ENCODE peak calls at places on chromosomes 3 and 15, in seven cellular contexts. I is cardiac fibroblast; A is stimulated activated CD4-positive, alpha-beta T cell treated with anti-CD3 and anti-CD28 coated beads, Interleukin-4, amount 100 ng/mL, for 24 hours; R is T-helper 1 cell; O is transverse colon; Z is activated CD4-positive, alpha-beta T cell treated with anti-CD3 and anti-CD28 coated beads, Interleukin-2, amount 10 ng/mL, durations not matched to agents 7 days and 5 days; F is activated CD8-positive, alpha-beta memory T cell treated with anti-CD3 and anti-CD28 coated beads for 1 hour. C is an unnamed sample.

GRCh38 chr3:14546041-14546440 is 5.9 kb upstream of the GRIP2 start:
- DNase-seq in F (no peak), R (no peak), Z (no peak), A (no peak), I (no peak), O (no peak), C (no peak)

GRCh38 chr3:71514621-71515020 is 68.9 kb downstream of the FOXP1 start:
- DNase-seq in O (no peak), Z (no peak), A (no peak), R (no peak), F (no peak), I (no peak), C (no peak)

GRCh38 chr15:71105444-71105843 is 9.8 kb upstream of the THSD4 start:
- DNase-seq in O (no peak), R (no peak), F (no peak), Z (no peak), A (no peak), I (no peak), C (no peak)

GRCh38 chr3:172624999-172625398 is 85.9 kb downstream of the NCEH1 start:
- DNase-seq in I (no peak), Z (no peak), A (no peak), R (no peak), F (no peak), O (no peak), C (no peak)

GRCh38 chr3:72977463-72977862 is 19.1 kb upstream of the PPP4R2 start:
- DNase-seq in F (no peak), I (no peak), A (peak), R (no peak), O (no peak), Z (no peak), C (no peak)

GRCh38 chr3:44995142-44995770 is 19.2 kb downstream of the EXOSC7 start:
- DNase-seq in F (no peak), R (no peak), Z (no peak), I (peak), A (no peak), O (no peak), C (no peak)

GRCh38 chr3:14630404-14631100 is 21.0 kb upstream of the CCDC174 start:
- DNase-seq in A (no peak), I (no peak), R (no peak), O (no peak), F (no peak), Z (no peak), C (no peak)

GRCh38 chr3:140081836-140082331 is 146.9 kb downstream of the CLSTN2 start:
- DNase-seq in F (no peak), I (no peak), A (no peak), O (no peak), Z (no peak), R (no peak), C (no peak)

GRCh38 chr15:76565366-76565765 is 228.8 kb downstream of the ISL2 start:
- DNase-seq in Z (no peak), F (no peak), R (no peak), A (no peak), I (no peak), O (no peak), C (no peak)

GRCh38 chr3:150376001-150376848 is 31.9 kb upstream of the TSC22D2 start:
- DNase-seq in Z (no peak), A (no peak), I (peak), O (no peak), R (no peak), F (no peak), C (no peak)

GRCh38 chr15:56325186-56325585 is 40.0 kb upstream of the TEX9 start:
- DNase-seq in R (no peak), O (no peak), I (peak), F (no peak), A (no peak), Z (no peak), C (no peak)

GRCh38 chr3:169552533-169552932 is 111.0 kb downstream of the MECOM start:
- DNase-seq in R (no peak), O (no peak), Z (no peak), A (no peak), F (no peak), I (peak), C (no peak)

GRCh38 chr15:40790723-40791122 is 16.2 kb upstream of the ZFYVE19 start:
- DNase-seq in R (no peak), O (no peak), Z (no peak), F (no peak), I (peak), A (no peak), C (no peak)

GRCh38 chr3:119145500-119146167 is at the start of gene TEX55:
- DNase-seq in Z (peak), R (no peak), I (peak), O (peak), A (peak), F (no peak), C (peak)

GRCh38 chr3:190825389-190826016 is 37.0 kb downstream of the GMNC start:
- DNase-seq in R (no peak), I (no peak), Z (no peak), O (no peak), A (no peak), F (no peak), C (no peak)

GRCh38 chr3:13549513-13550256 is 760 bp downstream of the FBLN2 start:
- DNase-seq in O (no peak), F (no peak), Z (no peak), A (no peak), R (no peak), I (no peak), C (no peak)

GRCh38 chr15:76994001-76994400 is 925 bp upstream of the PSTPIP1 start:
- DNase-seq in R (peak), O (peak), I (no peak), A (peak), Z (peak), F (no peak), C (no peak)

GRCh38 chr15:83850015-83850414 is 196.1 kb downstream of the ADAMTSL3 start:
- DNase-seq in O (no peak), F (no peak), Z (no peak), R (no peak), A (no peak), I (no peak), C (no peak)

GRCh38 chr3:122350814-122351418 is 25.9 kb downstream of the CSTA start:
- DNase-seq in R (no peak), Z (no peak), O (peak), F (no peak), A (no peak), I (peak), C (no peak)

GRCh38 chr3:14016900-14017475 is 107.7 kb downstream of the CHCHD4 start:
- DNase-seq in A (no peak), R (no peak), F (no peak), Z (no peak), I (no peak), O (peak), C (no peak)

C was measured in globus pallidus.